ENCODE peak calls at places on chromosomes 13 and 19, in four cellular contexts. E, Z, J and M are unnamed samples.
A peak's percentile ranks its signal among the peaks of the same experiment; 100 is the strongest.

GRCh38 chr13:33637978-33638743 is 179.8 kb upstream of the RFC3 start:
- DNase-seq in J (no peak), E (peak; percentile 36), Z (no peak), M (no peak)

GRCh38 chr19:53881482-53882390 is at the start of gene PRKCG:
- DNase-seq in Z (no peak), E (no peak), J (no peak), M (peak; percentile 5)

GRCh38 chr19:6126335-6126974 is 9.0 kb upstream of the ACSBG2 start:
- DNase-seq in J (no peak), E (no peak), Z (no peak), M (no peak)

GRCh38 chr19:36488816-36489138 is 584 bp downstream of the ZNF566 start:
- DNase-seq in Z (peak; percentile 3), E (no peak), J (no peak), M (no peak)

GRCh38 chr19:48890551-48890950 is 8.0 kb downstream of the TULP2 start:
- DNase-seq in E (no peak), Z (no peak), J (no peak), M (no peak)

GRCh38 chr13:60094385-60095088 is 69.2 kb downstream of the DIAPH3 start:
- DNase-seq in Z (no peak), J (no peak), E (no peak), M (no peak)

GRCh38 chr13:32323912-32324311 is 8.6 kb downstream of the BRCA2 start:
- DNase-seq in E (no peak), J (peak; percentile 58), Z (no peak), M (no peak)

GRCh38 chr19:33621811-33622504 is at the start of gene CHST8:
- DNase-seq in J (no peak), Z (no peak), E (no peak), M (peak; percentile 12)

GRCh38 chr13:26497991-26498423 is 59.5 kb upstream of the WASF3 start:
- DNase-seq in Z (no peak), J (peak; percentile 65), E (peak; percentile 95), M (no peak)

GRCh38 chr13:98446234-98446621 is 130.7 kb downstream of the STK24 start:
- DNase-seq in Z (no peak), J (no peak), E (no peak), M (no peak)